ENCODE peak calls at places on chromosomes 16 and 17, in ten cellular contexts. One of them, this sample, is unnamed.

GRCh38 chr16:1216296-1216619 is 8.8 kb downstream of the TPSG1 start:
- DNase-seq in CD8-positive, alpha-beta T cell: no peak
- DNase-seq in Karpas-422: no peak
- DNase-seq in WTC11: no peak
- DNase-seq in NB4: no peak
- DNase-seq in myocyte: no peak
- DNase-seq in iPS-NIHi11: no peak
- DNase-seq in ascending aorta: no peak
- DNase-seq in stimulated activated CD4-positive, alpha-beta T cell treated with anti-CD3 and anti-CD28 coated beads, Interleukin-1b, Interleukin-23, amount 100 ng/mL, for 24 hours: no peak
- DNase-seq in DMS153: no peak
- DNase-seq in this sample: no peak

GRCh38 chr16:711548-712320 is 3.2 kb upstream of the METRN start:
- DNase-seq in CD8-positive, alpha-beta T cell: peak; percentile 92
- DNase-seq in Karpas-422: peak; percentile 90
- DNase-seq in WTC11: peak; percentile 90
- DNase-seq in NB4: peak; percentile 69
- DNase-seq in myocyte: peak; percentile 73
- DNase-seq in iPS-NIHi11: peak; percentile 91
- DNase-seq in ascending aorta: no peak
- DNase-seq in stimulated activated CD4-positive, alpha-beta T cell treated with anti-CD3 and anti-CD28 coated beads, Interleukin-1b, Interleukin-23, amount 100 ng/mL, for 24 hours: peak; percentile 74
- DNase-seq in DMS153: no peak
- DNase-seq in this sample: no peak

GRCh38 chr17:33674685-33675084 is 381.6 kb upstream of the ASIC2 start:
- DNase-seq in CD8-positive, alpha-beta T cell: no peak
- DNase-seq in Karpas-422: peak; percentile 80
- DNase-seq in WTC11: peak; percentile 78
- DNase-seq in NB4: peak; percentile 65
- DNase-seq in myocyte: peak; percentile 67
- DNase-seq in iPS-NIHi11: peak; percentile 83
- DNase-seq in ascending aorta: no peak
- DNase-seq in stimulated activated CD4-positive, alpha-beta T cell treated with anti-CD3 and anti-CD28 coated beads, Interleukin-1b, Interleukin-23, amount 100 ng/mL, for 24 hours: peak; percentile 26
- DNase-seq in DMS153: peak; percentile 21
- DNase-seq in this sample: peak; percentile 2

GRCh38 chr17:15257316-15257925 is 7.7 kb downstream of the PMP22 start:
- DNase-seq in CD8-positive, alpha-beta T cell: peak; percentile 70
- DNase-seq in Karpas-422: peak; percentile 88
- DNase-seq in WTC11: peak; percentile 78
- DNase-seq in NB4: peak; percentile 93
- DNase-seq in myocyte: peak; percentile 93
- DNase-seq in iPS-NIHi11: peak; percentile 76
- DNase-seq in ascending aorta: peak; percentile 39
- DNase-seq in stimulated activated CD4-positive, alpha-beta T cell treated with anti-CD3 and anti-CD28 coated beads, Interleukin-1b, Interleukin-23, amount 100 ng/mL, for 24 hours: peak; percentile 50
- DNase-seq in DMS153: peak; percentile 15
- DNase-seq in this sample: peak; percentile 60

GRCh38 chr16:69329369-69330285 is 761 bp downstream of the PDF start:
- DNase-seq in CD8-positive, alpha-beta T cell: peak; percentile 41
- DNase-seq in Karpas-422: peak; percentile 72
- DNase-seq in WTC11: peak; percentile 49
- DNase-seq in NB4: no peak
- DNase-seq in myocyte: peak; percentile 50
- DNase-seq in iPS-NIHi11: no peak
- DNase-seq in ascending aorta: no peak
- DNase-seq in stimulated activated CD4-positive, alpha-beta T cell treated with anti-CD3 and anti-CD28 coated beads, Interleukin-1b, Interleukin-23, amount 100 ng/mL, for 24 hours: no peak
- DNase-seq in DMS153: no peak
- DNase-seq in this sample: no peak

GRCh38 chr16:4511441-4512082 is 27.0 kb downstream of the CDIP1 start:
- DNase-seq in CD8-positive, alpha-beta T cell: no peak
- DNase-seq in Karpas-422: peak; percentile 51
- DNase-seq in WTC11: peak; percentile 89
- DNase-seq in NB4: peak; percentile 59
- DNase-seq in myocyte: peak; percentile 76
- DNase-seq in iPS-NIHi11: peak; percentile 86
- DNase-seq in ascending aorta: no peak
- DNase-seq in stimulated activated CD4-positive, alpha-beta T cell treated with anti-CD3 and anti-CD28 coated beads, Interleukin-1b, Interleukin-23, amount 100 ng/mL, for 24 hours: no peak
- DNase-seq in DMS153: peak; percentile 7
- DNase-seq in this sample: no peak

GRCh38 chr16:88886915-88887521 is 20.6 kb upstream of the PABPN1L start:
- DNase-seq in CD8-positive, alpha-beta T cell: no peak
- DNase-seq in Karpas-422: no peak
- DNase-seq in WTC11: no peak
- DNase-seq in NB4: no peak
- DNase-seq in myocyte: peak; percentile 71
- DNase-seq in iPS-NIHi11: no peak
- DNase-seq in ascending aorta: no peak
- DNase-seq in stimulated activated CD4-positive, alpha-beta T cell treated with anti-CD3 and anti-CD28 coated beads, Interleukin-1b, Interleukin-23, amount 100 ng/mL, for 24 hours: no peak
- DNase-seq in DMS153: no peak
- DNase-seq in this sample: peak; percentile 51

GRCh38 chr16:8720080-8720966 is 45.9 kb downstream of the ABAT start:
- DNase-seq in CD8-positive, alpha-beta T cell: no peak
- DNase-seq in Karpas-422: no peak
- DNase-seq in WTC11: peak; percentile 55
- DNase-seq in NB4: peak; percentile 22
- DNase-seq in myocyte: peak; percentile 45
- DNase-seq in iPS-NIHi11: peak; percentile 77
- DNase-seq in ascending aorta: no peak
- DNase-seq in stimulated activated CD4-positive, alpha-beta T cell treated with anti-CD3 and anti-CD28 coated beads, Interleukin-1b, Interleukin-23, amount 100 ng/mL, for 24 hours: no peak
- DNase-seq in DMS153: peak; percentile 88
- DNase-seq in this sample: no peak

GRCh38 chr16:84026601-84027000 is 16.0 kb downstream of the SLC38A8 start:
- DNase-seq in CD8-positive, alpha-beta T cell: no peak
- DNase-seq in Karpas-422: no peak
- DNase-seq in WTC11: no peak
- DNase-seq in NB4: no peak
- DNase-seq in myocyte: no peak
- DNase-seq in iPS-NIHi11: no peak
- DNase-seq in ascending aorta: no peak
- DNase-seq in stimulated activated CD4-positive, alpha-beta T cell treated with anti-CD3 and anti-CD28 coated beads, Interleukin-1b, Interleukin-23, amount 100 ng/mL, for 24 hours: no peak
- DNase-seq in DMS153: no peak
- DNase-seq in this sample: no peak

GRCh38 chr17:42514867-42515266 is 21.2 kb upstream of the NAGLU start:
- DNase-seq in CD8-positive, alpha-beta T cell: no peak
- DNase-seq in Karpas-422: no peak
- DNase-seq in WTC11: no peak
- DNase-seq in NB4: no peak
- DNase-seq in myocyte: no peak
- DNase-seq in iPS-NIHi11: no peak
- DNase-seq in ascending aorta: no peak
- DNase-seq in stimulated activated CD4-positive, alpha-beta T cell treated with anti-CD3 and anti-CD28 coated beads, Interleukin-1b, Interleukin-23, amount 100 ng/mL, for 24 hours: no peak
- DNase-seq in DMS153: no peak
- DNase-seq in this sample: no peak

GRCh38 chr16:77993586-77993985 is 28.8 kb upstream of the CLEC3A start:
- DNase-seq in CD8-positive, alpha-beta T cell: no peak
- DNase-seq in Karpas-422: no peak
- DNase-seq in WTC11: no peak
- DNase-seq in NB4: no peak
- DNase-seq in myocyte: peak; percentile 2
- DNase-seq in iPS-NIHi11: no peak
- DNase-seq in ascending aorta: no peak
- DNase-seq in stimulated activated CD4-positive, alpha-beta T cell treated with anti-CD3 and anti-CD28 coated beads, Interleukin-1b, Interleukin-23, amount 100 ng/mL, for 24 hours: no peak
- DNase-seq in DMS153: no peak
- DNase-seq in this sample: no peak

GRCh38 chr16:10728488-10728887 is 15.2 kb upstream of the NUBP1 start:
- DNase-seq in CD8-positive, alpha-beta T cell: no peak
- DNase-seq in Karpas-422: no peak
- DNase-seq in WTC11: no peak
- DNase-seq in NB4: no peak
- DNase-seq in myocyte: no peak
- DNase-seq in iPS-NIHi11: no peak
- DNase-seq in ascending aorta: no peak
- DNase-seq in stimulated activated CD4-positive, alpha-beta T cell treated with anti-CD3 and anti-CD28 coated beads, Interleukin-1b, Interleukin-23, amount 100 ng/mL, for 24 hours: no peak
- DNase-seq in DMS153: no peak
- DNase-seq in this sample: no peak

GRCh38 chr17:17041018-17041521 is 1.2 kb upstream of the MPRIP start:
- DNase-seq in CD8-positive, alpha-beta T cell: no peak
- DNase-seq in Karpas-422: no peak
- DNase-seq in WTC11: no peak
- DNase-seq in NB4: peak; percentile 39
- DNase-seq in myocyte: peak; percentile 99
- DNase-seq in iPS-NIHi11: no peak
- DNase-seq in ascending aorta: no peak
- DNase-seq in stimulated activated CD4-positive, alpha-beta T cell treated with anti-CD3 and anti-CD28 coated beads, Interleukin-1b, Interleukin-23, amount 100 ng/mL, for 24 hours: no peak
- DNase-seq in DMS153: no peak
- DNase-seq in this sample: no peak

GRCh38 chr16:7653746-7654145 is 321.1 kb downstream of the RBFOX1 start:
- DNase-seq in CD8-positive, alpha-beta T cell: no peak
- DNase-seq in Karpas-422: no peak
- DNase-seq in WTC11: no peak
- DNase-seq in NB4: no peak
- DNase-seq in myocyte: no peak
- DNase-seq in iPS-NIHi11: no peak
- DNase-seq in ascending aorta: no peak
- DNase-seq in stimulated activated CD4-positive, alpha-beta T cell treated with anti-CD3 and anti-CD28 coated beads, Interleukin-1b, Interleukin-23, amount 100 ng/mL, for 24 hours: no peak
- DNase-seq in DMS153: no peak
- DNase-seq in this sample: no peak

GRCh38 chr16:17013067-17013466 is 457.7 kb downstream of the XYLT1 start:
- DNase-seq in CD8-positive, alpha-beta T cell: no peak
- DNase-seq in Karpas-422: no peak
- DNase-seq in WTC11: no peak
- DNase-seq in NB4: no peak
- DNase-seq in myocyte: no peak
- DNase-seq in iPS-NIHi11: no peak
- DNase-seq in ascending aorta: no peak
- DNase-seq in stimulated activated CD4-positive, alpha-beta T cell treated with anti-CD3 and anti-CD28 coated beads, Interleukin-1b, Interleukin-23, amount 100 ng/mL, for 24 hours: no peak
- DNase-seq in DMS153: no peak
- DNase-seq in this sample: no peak

GRCh38 chr17:58088624-58089023 is 5.4 kb downstream of the DYNLL2 start:
- DNase-seq in CD8-positive, alpha-beta T cell: no peak
- DNase-seq in Karpas-422: no peak
- DNase-seq in WTC11: no peak
- DNase-seq in NB4: no peak
- DNase-seq in myocyte: no peak
- DNase-seq in iPS-NIHi11: no peak
- DNase-seq in ascending aorta: no peak
- DNase-seq in stimulated activated CD4-positive, alpha-beta T cell treated with anti-CD3 and anti-CD28 coated beads, Interleukin-1b, Interleukin-23, amount 100 ng/mL, for 24 hours: no peak
- DNase-seq in DMS153: no peak
- DNase-seq in this sample: no peak

GRCh38 chr17:64622931-64623654 is 39.0 kb downstream of the SMURF2 start:
- DNase-seq in CD8-positive, alpha-beta T cell: no peak
- DNase-seq in Karpas-422: no peak
- DNase-seq in WTC11: no peak
- DNase-seq in NB4: no peak
- DNase-seq in myocyte: peak; percentile 27
- DNase-seq in iPS-NIHi11: no peak
- DNase-seq in ascending aorta: no peak
- DNase-seq in stimulated activated CD4-positive, alpha-beta T cell treated with anti-CD3 and anti-CD28 coated beads, Interleukin-1b, Interleukin-23, amount 100 ng/mL, for 24 hours: no peak
- DNase-seq in DMS153: no peak
- DNase-seq in this sample: no peak

GRCh38 chr17:15955793-15956541 is 11.0 kb downstream of the ADORA2B start:
- DNase-seq in CD8-positive, alpha-beta T cell: no peak
- DNase-seq in Karpas-422: no peak
- DNase-seq in WTC11: no peak
- DNase-seq in NB4: peak; percentile 72
- DNase-seq in myocyte: peak; percentile 88
- DNase-seq in iPS-NIHi11: no peak
- DNase-seq in ascending aorta: no peak
- DNase-seq in stimulated activated CD4-positive, alpha-beta T cell treated with anti-CD3 and anti-CD28 coated beads, Interleukin-1b, Interleukin-23, amount 100 ng/mL, for 24 hours: no peak
- DNase-seq in DMS153: no peak
- DNase-seq in this sample: no peak

GRCh38 chr17:225551-225950 is 44.1 kb upstream of the DOC2B start:
- DNase-seq in CD8-positive, alpha-beta T cell: no peak
- DNase-seq in Karpas-422: no peak
- DNase-seq in WTC11: no peak
- DNase-seq in NB4: no peak
- DNase-seq in myocyte: no peak
- DNase-seq in iPS-NIHi11: no peak
- DNase-seq in ascending aorta: no peak
- DNase-seq in stimulated activated CD4-positive, alpha-beta T cell treated with anti-CD3 and anti-CD28 coated beads, Interleukin-1b, Interleukin-23, amount 100 ng/mL, for 24 hours: no peak
- DNase-seq in DMS153: no peak
- DNase-seq in this sample: no peak

GRCh38 chr17:807146-808002 is 25.2 kb downstream of the MRM3 start:
- DNase-seq in CD8-positive, alpha-beta T cell: no peak
- DNase-seq in Karpas-422: no peak
- DNase-seq in WTC11: no peak
- DNase-seq in NB4: no peak
- DNase-seq in myocyte: no peak
- DNase-seq in iPS-NIHi11: no peak
- DNase-seq in ascending aorta: no peak
- DNase-seq in stimulated activated CD4-positive, alpha-beta T cell treated with anti-CD3 and anti-CD28 coated beads, Interleukin-1b, Interleukin-23, amount 100 ng/mL, for 24 hours: no peak
- DNase-seq in DMS153: no peak
- DNase-seq in this sample: no peak

GRCh38 chr16:10180771-10181163 is 1.5 kb downstream of the GRIN2A start:
- DNase-seq in CD8-positive, alpha-beta T cell: no peak
- DNase-seq in Karpas-422: peak; percentile 66
- DNase-seq in WTC11: peak; percentile 92
- DNase-seq in NB4: no peak
- DNase-seq in myocyte: no peak
- DNase-seq in iPS-NIHi11: peak; percentile 83
- DNase-seq in ascending aorta: no peak
- DNase-seq in stimulated activated CD4-positive, alpha-beta T cell treated with anti-CD3 and anti-CD28 coated beads, Interleukin-1b, Interleukin-23, amount 100 ng/mL, for 24 hours: peak; percentile 15
- DNase-seq in DMS153: no peak
- DNase-seq in this sample: no peak

GRCh38 chr16:68131813-68132706 is 46.9 kb downstream of the NFATC3 start:
- DNase-seq in CD8-positive, alpha-beta T cell: no peak
- DNase-seq in Karpas-422: no peak
- DNase-seq in WTC11: no peak
- DNase-seq in NB4: no peak
- DNase-seq in myocyte: no peak
- DNase-seq in iPS-NIHi11: no peak
- DNase-seq in ascending aorta: no peak
- DNase-seq in stimulated activated CD4-positive, alpha-beta T cell treated with anti-CD3 and anti-CD28 coated beads, Interleukin-1b, Interleukin-23, amount 100 ng/mL, for 24 hours: no peak
- DNase-seq in DMS153: no peak
- DNase-seq in this sample: no peak

GRCh38 chr16:18799500-18799899 is 1.8 kb downstream of the ARL6IP1 start:
- DNase-seq in CD8-positive, alpha-beta T cell: no peak
- DNase-seq in Karpas-422: no peak
- DNase-seq in WTC11: no peak
- DNase-seq in NB4: no peak
- DNase-seq in myocyte: no peak
- DNase-seq in iPS-NIHi11: no peak
- DNase-seq in ascending aorta: no peak
- DNase-seq in stimulated activated CD4-positive, alpha-beta T cell treated with anti-CD3 and anti-CD28 coated beads, Interleukin-1b, Interleukin-23, amount 100 ng/mL, for 24 hours: no peak
- DNase-seq in DMS153: no peak
- DNase-seq in this sample: no peak

GRCh38 chr17:15998031-15998574 is 1.4 kb downstream of the ZSWIM7 start:
- DNase-seq in CD8-positive, alpha-beta T cell: no peak
- DNase-seq in Karpas-422: no peak
- DNase-seq in WTC11: no peak
- DNase-seq in NB4: no peak
- DNase-seq in myocyte: no peak
- DNase-seq in iPS-NIHi11: no peak
- DNase-seq in ascending aorta: no peak
- DNase-seq in stimulated activated CD4-positive, alpha-beta T cell treated with anti-CD3 and anti-CD28 coated beads, Interleukin-1b, Interleukin-23, amount 100 ng/mL, for 24 hours: no peak
- DNase-seq in DMS153: no peak
- DNase-seq in this sample: no peak

GRCh38 chr17:73719588-73720071 is 75.4 kb upstream of the SDK2 start:
- DNase-seq in CD8-positive, alpha-beta T cell: no peak
- DNase-seq in Karpas-422: no peak
- DNase-seq in WTC11: no peak
- DNase-seq in NB4: peak; percentile 34
- DNase-seq in myocyte: no peak
- DNase-seq in iPS-NIHi11: no peak
- DNase-seq in ascending aorta: no peak
- DNase-seq in stimulated activated CD4-positive, alpha-beta T cell treated with anti-CD3 and anti-CD28 coated beads, Interleukin-1b, Interleukin-23, amount 100 ng/mL, for 24 hours: no peak
- DNase-seq in DMS153: peak; percentile 65
- DNase-seq in this sample: no peak

GRCh38 chr16:51175081-51175480 is 24.0 kb upstream of the SALL1 start:
- DNase-seq in CD8-positive, alpha-beta T cell: no peak
- DNase-seq in Karpas-422: no peak
- DNase-seq in WTC11: no peak
- DNase-seq in NB4: no peak
- DNase-seq in myocyte: no peak
- DNase-seq in iPS-NIHi11: no peak
- DNase-seq in ascending aorta: no peak
- DNase-seq in stimulated activated CD4-positive, alpha-beta T cell treated with anti-CD3 and anti-CD28 coated beads, Interleukin-1b, Interleukin-23, amount 100 ng/mL, for 24 hours: no peak
- DNase-seq in DMS153: no peak
- DNase-seq in this sample: no peak

GRCh38 chr16:56108724-56109123 is 82.6 kb upstream of the GNAO1 start:
- DNase-seq in CD8-positive, alpha-beta T cell: no peak
- DNase-seq in Karpas-422: no peak
- DNase-seq in WTC11: no peak
- DNase-seq in NB4: no peak
- DNase-seq in myocyte: no peak
- DNase-seq in iPS-NIHi11: no peak
- DNase-seq in ascending aorta: no peak
- DNase-seq in stimulated activated CD4-positive, alpha-beta T cell treated with anti-CD3 and anti-CD28 coated beads, Interleukin-1b, Interleukin-23, amount 100 ng/mL, for 24 hours: no peak
- DNase-seq in DMS153: peak; percentile 59
- DNase-seq in this sample: no peak

GRCh38 chr16:56964243-56965148 is 2.7 kb downstream of the CETP start:
- DNase-seq in CD8-positive, alpha-beta T cell: peak; percentile 98
- DNase-seq in Karpas-422: peak; percentile 98
- DNase-seq in WTC11: peak; percentile 98
- DNase-seq in NB4: peak; percentile 97
- DNase-seq in myocyte: peak; percentile 83
- DNase-seq in iPS-NIHi11: peak; percentile 91
- DNase-seq in ascending aorta: peak; percentile 32
- DNase-seq in stimulated activated CD4-positive, alpha-beta T cell treated with anti-CD3 and anti-CD28 coated beads, Interleukin-1b, Interleukin-23, amount 100 ng/mL, for 24 hours: peak; percentile 94
- DNase-seq in DMS153: no peak
- DNase-seq in this sample: no peak